ENCODE peak calls at places on chromosome 3, in nine cellular contexts. R, J, D, M, G, N, Y, P and L are unnamed samples.

GRCh38 chr3:65524544-65525070 is 514.1 kb downstream of the MAGI1 start:
- DNase-seq in P (no peak), R (no peak), M (no peak), J (no peak), G (no peak), N (no peak), Y (no peak), D (no peak), L (no peak)

GRCh38 chr3:159664011-159664410 is 324.6 kb upstream of the IL12A start:
- DNase-seq in Y (no peak), G (no peak), J (no peak), R (no peak), P (no peak), M (no peak), N (no peak), D (peak), L (no peak)

GRCh38 chr3:50336452-50337174 is 4.0 kb downstream of the RASSF1 start:
- DNase-seq in M (peak), P (no peak), Y (no peak), G (no peak), N (no peak), R (no peak), J (no peak), D (peak), L (peak)

GRCh38 chr3:124492824-124493223 is 237.4 kb upstream of the UMPS start:
- DNase-seq in Y (peak), G (peak), J (peak), P (no peak), N (peak), M (no peak), D (peak), R (no peak), L (no peak)

GRCh38 chr3:43043071-43043766 is 62.7 kb downstream of the POMGNT2 start:
- DNase-seq in Y (no peak), D (peak), R (no peak), G (no peak), J (no peak), N (no peak), M (no peak), P (no peak), L (no peak)

GRCh38 chr3:109927726-109928125 is 590.4 kb upstream of the DPPA4 start:
- DNase-seq in P (no peak), G (no peak), D (peak), R (no peak), Y (no peak), N (no peak), J (no peak), M (no peak), L (no peak)

GRCh38 chr3:132084982-132085381 is 50.2 kb upstream of the CPNE4 start:
- DNase-seq in M (no peak), D (peak), N (no peak), Y (no peak), G (no peak), R (no peak), P (no peak), J (no peak), L (no peak)

GRCh38 chr3:8800016-8800415 is 30.6 kb upstream of the OXTR start:
- DNase-seq in N (no peak), Y (no peak), R (no peak), G (no peak), D (no peak), P (no peak), M (no peak), J (no peak), L (no peak)

GRCh38 chr3:186021673-186022362 is 84.0 kb upstream of the TRA2B start:
- DNase-seq in R (no peak), G (peak), J (no peak), Y (no peak), N (no peak), D (peak), M (no peak), P (no peak), L (no peak)

GRCh38 chr3:40398346-40398745 is 11.4 kb downstream of the ENTPD3 start:
- DNase-seq in N (no peak), D (peak), P (no peak), J (no peak), R (no peak), G (no peak), M (no peak), Y (no peak), L (no peak)

GRCh38 chr3:148079370-148079769 is 618.3 kb upstream of the AGTR1 start:
- DNase-seq in N (peak), J (no peak), D (no peak), M (no peak), Y (peak), R (no peak), P (no peak), G (no peak), L (no peak)

GRCh38 chr3:167084566-167084965 is 295.5 kb downstream of the ZBBX start:
- DNase-seq in J (no peak), D (no peak), M (no peak), G (no peak), Y (no peak), R (no peak), P (no peak), N (no peak), L (no peak)

GRCh38 chr3:4732974-4733373 is 239.8 kb downstream of the ITPR1 start:
- DNase-seq in G (no peak), P (no peak), M (no peak), D (no peak), Y (no peak), N (no peak), R (no peak), J (no peak), L (no peak)

GRCh38 chr3:36520241-36521006 is 140.1 kb downstream of the STAC start:
- DNase-seq in Y (no peak), M (no peak), P (no peak), J (no peak), N (no peak), D (no peak), G (no peak), R (no peak), L (no peak)

GRCh38 chr3:143850877-143851276 is 2.6 kb upstream of the SLC9A9 start:
- DNase-seq in J (no peak), M (no peak), P (no peak), G (no peak), N (no peak), Y (no peak), D (no peak), R (no peak), L (no peak)

GRCh38 chr3:80052271-80052670 is 284.5 kb upstream of the ROBO1 start:
- DNase-seq in N (no peak), P (no peak), G (no peak), J (no peak), M (no peak), Y (peak), R (no peak), D (no peak), L (no peak)

GRCh38 chr3:162136136-162136535 is 639.5 kb downstream of the OTOL1 start:
- DNase-seq in P (no peak), M (no peak), N (no peak), G (no peak), J (no peak), Y (peak), R (no peak), D (no peak), L (no peak)

GRCh38 chr3:14434105-14434504 is 31.7 kb downstream of the SLC6A6 start:
- DNase-seq in Y (no peak), N (no peak), R (no peak), M (peak), P (no peak), G (no peak), J (no peak), D (peak), L (no peak)

GRCh38 chr3:2983987-2984724 is 126.0 kb downstream of the IL5RA start:
- DNase-seq in G (no peak), N (no peak), M (no peak), Y (no peak), D (no peak), J (no peak), R (no peak), P (no peak), L (no peak)

GRCh38 chr3:48155122-48155521 is 33.1 kb downstream of the CDC25A start:
- DNase-seq in P (no peak), D (peak), N (no peak), R (no peak), G (peak), J (no peak), Y (no peak), M (no peak), L (no peak)

GRCh38 chr3:25603703-25604102 is 61.0 kb downstream of the TOP2B start:
- DNase-seq in P (no peak), N (no peak), M (no peak), J (no peak), Y (no peak), G (no peak), D (no peak), R (no peak), L (no peak)

GRCh38 chr3:155138677-155139076 is 58.6 kb downstream of the MME start:
- DNase-seq in P (no peak), G (no peak), M (no peak), J (no peak), D (no peak), R (no peak), N (no peak), Y (no peak), L (no peak)

GRCh38 chr3:62318752-62319569 is 54.4 kb downstream of the FEZF2 start:
- DNase-seq in G (peak), M (peak), Y (peak), J (peak), P (no peak), N (peak), D (peak), R (peak), L (peak)

GRCh38 chr3:52934626-52935530 is 37.5 kb upstream of the STIMATE start:
- DNase-seq in M (peak), N (no peak), D (peak), R (peak), P (peak), G (peak), J (peak), Y (no peak), L (peak)

GRCh38 chr3:54278960-54279359 is 156.6 kb downstream of the CACNA2D3 start:
- DNase-seq in D (no peak), P (no peak), J (no peak), M (no peak), N (no peak), Y (no peak), G (no peak), R (no peak), L (no peak)